ENCODE peak calls at places on chromosomes 12 and 14, in five cellular contexts. F is body of pancreas; N is activated CD8-positive, alpha-beta memory T cell treated with anti-CD3 and anti-CD28 coated beads, Interleukin-2, amount 10 ng/mL, durations not matched to agents 7 days and 5 days; S is heart right ventricle; X is bronchial epithelial cell. K is an unnamed sample.

GRCh38 chr14:74630881-74631690 is 19.0 kb upstream of the LTBP2 start:
- DNase-seq in F (no peak), N (no peak), S (no peak), X (no peak), K (peak)

GRCh38 chr14:79196216-79196615 is 1015.1 kb downstream of the DIO2 start:
- DNase-seq in F (no peak), N (no peak), S (no peak), X (no peak), K (no peak)

GRCh38 chr12:95653761-95654546 is 102.7 kb upstream of the USP44 start:
- DNase-seq in F (no peak), N (no peak), S (no peak), X (peak), K (no peak)

GRCh38 chr12:117674313-117674712 is 294.5 kb downstream of the KSR2 start:
- DNase-seq in F (no peak), N (no peak), S (no peak), X (no peak), K (no peak)

GRCh38 chr14:22555573-22556011 is 33.4 kb downstream of the DAD1 start:
- DNase-seq in F (no peak), N (peak), S (no peak), X (peak), K (no peak)

GRCh38 chr12:47818382-47818700 is 1.4 kb downstream of the HDAC7 start:
- DNase-seq in F (no peak), N (peak), S (no peak), X (no peak), K (no peak)

GRCh38 chr12:32906407-32907165 is 10.0 kb upstream of the PKP2 start:
- DNase-seq in F (no peak), N (peak), S (no peak), X (no peak), K (no peak)

GRCh38 chr12:79274571-79275064 is 410.0 kb downstream of the SYT1 start:
- DNase-seq in F (no peak), N (no peak), S (no peak), X (no peak), K (no peak)

GRCh38 chr14:50678163-50678562 is 10.1 kb upstream of the SAV1 start:
- DNase-seq in F (no peak), N (no peak), S (no peak), X (no peak), K (no peak)

GRCh38 chr14:30621354-30621953 is 665 bp upstream of the SCFD1 start:
- DNase-seq in F (peak), N (peak), S (no peak), X (peak), K (peak)

GRCh38 chr12:75505706-75506312 is 5.6 kb downstream of the KRR1 start:
- DNase-seq in F (no peak), N (no peak), S (no peak), X (peak), K (no peak)

GRCh38 chr12:58915634-58916033 is 4.7 kb downstream of the LRIG3 start:
- DNase-seq in F (peak), N (no peak), S (peak), X (peak), K (no peak)

GRCh38 chr14:101235042-101235871 is 326.0 kb upstream of the DIO3 start:
- DNase-seq in F (peak), N (no peak), S (peak), X (peak), K (peak)

GRCh38 chr14:105065280-105066228 is at the start of gene GPR132:
- DNase-seq in F (no peak), N (peak), S (no peak), X (peak), K (peak)

GRCh38 chr12:40106655-40107054 is 774 bp upstream of the SLC2A13 start:
- DNase-seq in F (no peak), N (no peak), S (no peak), X (no peak), K (no peak)

GRCh38 chr12:61739925-61740324 is 520.3 kb upstream of the USP15 start:
- DNase-seq in F (no peak), N (no peak), S (no peak), X (no peak), K (no peak)

GRCh38 chr12:114658002-114658441 is 26.0 kb downstream of the TBX3 start:
- DNase-seq in F (no peak), N (no peak), S (no peak), X (no peak), K (no peak)

GRCh38 chr12:4809013-4809448 is 88.8 kb downstream of the GALNT8 start:
- DNase-seq in F (no peak), N (no peak), S (peak), X (no peak), K (peak)

GRCh38 chr12:8108808-8109398 is 14.5 kb upstream of the CLEC4A start:
- DNase-seq in F (peak), N (peak), S (peak), X (peak), K (peak)

GRCh38 chr12:2813573-2814185 is 1.2 kb downstream of the ITFG2 start:
- DNase-seq in F (peak), N (peak), S (no peak), X (peak), K (no peak)

GRCh38 chr12:15829949-15830348 is 40.8 kb upstream of the EPS8 start:
- DNase-seq in F (no peak), N (no peak), S (no peak), X (peak), K (no peak)

GRCh38 chr14:87231336-87232026 is 761.5 kb downstream of the GALC start:
- DNase-seq in F (no peak), N (no peak), S (no peak), X (peak), K (no peak)

GRCh38 chr12:132067182-132067581 is 76.9 kb downstream of the DDX51 start:
- DNase-seq in F (no peak), N (no peak), S (no peak), X (no peak), K (no peak)

GRCh38 chr12:68040450-68041075 is 51.3 kb downstream of the IFNG-AS1 start:
- DNase-seq in F (peak), N (peak), S (no peak), X (peak), K (no peak)

GRCh38 chr14:63686926-63687325 is 40.9 kb downstream of the SGPP1 start:
- DNase-seq in F (no peak), N (no peak), S (no peak), X (peak), K (no peak)

GRCh38 chr12:112716099-112717093 is 75.2 kb upstream of the RPH3A start:
- DNase-seq in F (no peak), N (no peak), S (no peak), X (peak), K (no peak)

GRCh38 chr12:40188558-40189320 is 36.1 kb upstream of the LRRK2 start:
- DNase-seq in F (no peak), N (no peak), S (no peak), X (no peak), K (no peak)

GRCh38 chr14:57812000-57812399 is 53.9 kb downstream of the SLC35F4 start:
- DNase-seq in F (no peak), N (no peak), S (no peak), X (no peak), K (no peak)

GRCh38 chr12:26280869-26281268 is 85.5 kb downstream of the SSPN start:
- DNase-seq in F (no peak), N (no peak), S (no peak), X (no peak), K (no peak)

K was measured in psoas muscle.